ENCODE peak calls at places on chromosomes 11 and 22, in seven cellular contexts. One of them, this sample, is unnamed.

GRCh38 chr11:92329644-92330043 is 105.0 kb downstream of the FAT3 start:
- DNase-seq in AG04450: no peak
- DNase-seq in progenitor cell of endocrine pancreas: no peak
- DNase-seq in psoas muscle: no peak
- DNase-seq in brain microvascular endothelial cell: peak
- DNase-seq in BJ: no peak
- DNase-seq in left ventricle myocardium inferior: no peak
- DNase-seq in this sample: no peak

GRCh38 chr22:38051900-38052862 is 5.0 kb upstream of the PICK1 start:
- DNase-seq in left ventricle myocardium inferior: peak
- DNase-seq in BJ: no peak
- DNase-seq in AG04450: peak
- DNase-seq in psoas muscle: peak
- DNase-seq in brain microvascular endothelial cell: peak
- DNase-seq in progenitor cell of endocrine pancreas: peak
- DNase-seq in this sample: peak

GRCh38 chr11:6321961-6322362 is 1.7 kb upstream of the CAVIN3 start:
- DNase-seq in AG04450: no peak
- DNase-seq in left ventricle myocardium inferior: no peak
- DNase-seq in progenitor cell of endocrine pancreas: no peak
- DNase-seq in psoas muscle: no peak
- DNase-seq in BJ: peak
- DNase-seq in brain microvascular endothelial cell: peak
- DNase-seq in this sample: no peak

GRCh38 chr11:71930556-71931244 is 1.9 kb downstream of the RNF121 start:
- DNase-seq in progenitor cell of endocrine pancreas: no peak
- DNase-seq in AG04450: no peak
- DNase-seq in BJ: no peak
- DNase-seq in brain microvascular endothelial cell: no peak
- DNase-seq in left ventricle myocardium inferior: no peak
- DNase-seq in psoas muscle: no peak
- DNase-seq in this sample: no peak

GRCh38 chr11:47280860-47281259 is 10.9 kb downstream of the MADD start:
- DNase-seq in AG04450: no peak
- DNase-seq in BJ: no peak
- DNase-seq in left ventricle myocardium inferior: no peak
- DNase-seq in progenitor cell of endocrine pancreas: no peak
- DNase-seq in psoas muscle: no peak
- DNase-seq in brain microvascular endothelial cell: no peak
- DNase-seq in this sample: no peak

GRCh38 chr11:2573240-2574042 is 126.4 kb downstream of the KCNQ1OT1 start:
- DNase-seq in AG04450: no peak
- DNase-seq in psoas muscle: peak
- DNase-seq in BJ: no peak
- DNase-seq in left ventricle myocardium inferior: no peak
- DNase-seq in brain microvascular endothelial cell: no peak
- DNase-seq in progenitor cell of endocrine pancreas: no peak
- DNase-seq in this sample: no peak

GRCh38 chr22:36797988-36798670 is 18.7 kb downstream of the PVALB start:
- DNase-seq in psoas muscle: no peak
- DNase-seq in AG04450: no peak
- DNase-seq in BJ: no peak
- DNase-seq in brain microvascular endothelial cell: no peak
- DNase-seq in progenitor cell of endocrine pancreas: no peak
- DNase-seq in left ventricle myocardium inferior: no peak
- DNase-seq in this sample: no peak

GRCh38 chr11:104328514-104328912 is 164.6 kb upstream of the PDGFD start:
- DNase-seq in progenitor cell of endocrine pancreas: no peak
- DNase-seq in AG04450: no peak
- DNase-seq in brain microvascular endothelial cell: no peak
- DNase-seq in psoas muscle: no peak
- DNase-seq in left ventricle myocardium inferior: no peak
- DNase-seq in BJ: no peak
- DNase-seq in this sample: no peak

GRCh38 chr22:23121026-23121823 is 20.6 kb downstream of the RSPH14 start:
- DNase-seq in brain microvascular endothelial cell: no peak
- DNase-seq in progenitor cell of endocrine pancreas: no peak
- DNase-seq in AG04450: no peak
- DNase-seq in BJ: no peak
- DNase-seq in left ventricle myocardium inferior: no peak
- DNase-seq in psoas muscle: peak
- DNase-seq in this sample: no peak

GRCh38 chr22:50699001-50699753 is 26.6 kb downstream of the SHANK3 start:
- DNase-seq in psoas muscle: peak
- DNase-seq in AG04450: no peak
- DNase-seq in BJ: no peak
- DNase-seq in brain microvascular endothelial cell: no peak
- DNase-seq in left ventricle myocardium inferior: peak
- DNase-seq in progenitor cell of endocrine pancreas: no peak
- DNase-seq in this sample: no peak

GRCh38 chr22:36912694-36913430 is 566 bp upstream of the CSF2RB start:
- DNase-seq in brain microvascular endothelial cell: no peak
- DNase-seq in AG04450: no peak
- DNase-seq in left ventricle myocardium inferior: no peak
- DNase-seq in psoas muscle: no peak
- DNase-seq in BJ: no peak
- DNase-seq in progenitor cell of endocrine pancreas: no peak
- DNase-seq in this sample: no peak

GRCh38 chr11:2218234-2218633 is 46.6 kb upstream of the TH start:
- DNase-seq in brain microvascular endothelial cell: no peak
- DNase-seq in psoas muscle: no peak
- DNase-seq in progenitor cell of endocrine pancreas: no peak
- DNase-seq in left ventricle myocardium inferior: no peak
- DNase-seq in BJ: no peak
- DNase-seq in AG04450: no peak
- DNase-seq in this sample: no peak

GRCh38 chr11:42766191-42766590 is 545.6 kb upstream of the API5 start:
- DNase-seq in brain microvascular endothelial cell: no peak
- DNase-seq in psoas muscle: no peak
- DNase-seq in AG04450: no peak
- DNase-seq in BJ: no peak
- DNase-seq in progenitor cell of endocrine pancreas: no peak
- DNase-seq in left ventricle myocardium inferior: no peak
- DNase-seq in this sample: no peak

GRCh38 chr22:40289991-40290459 is 56.3 kb upstream of the ADSL start:
- DNase-seq in psoas muscle: no peak
- DNase-seq in progenitor cell of endocrine pancreas: no peak
- DNase-seq in brain microvascular endothelial cell: peak
- DNase-seq in BJ: no peak
- DNase-seq in left ventricle myocardium inferior: no peak
- DNase-seq in AG04450: no peak
- DNase-seq in this sample: no peak

GRCh38 chr22:29156507-29156906 is 49.2 kb upstream of the EMID1 start:
- DNase-seq in AG04450: no peak
- DNase-seq in progenitor cell of endocrine pancreas: no peak
- DNase-seq in psoas muscle: no peak
- DNase-seq in left ventricle myocardium inferior: no peak
- DNase-seq in BJ: no peak
- DNase-seq in brain microvascular endothelial cell: no peak
- DNase-seq in this sample: no peak

GRCh38 chr11:106463796-106464201 is 386.3 kb downstream of the AASDHPPT start:
- DNase-seq in progenitor cell of endocrine pancreas: no peak
- DNase-seq in psoas muscle: no peak
- DNase-seq in brain microvascular endothelial cell: peak
- DNase-seq in left ventricle myocardium inferior: no peak
- DNase-seq in BJ: no peak
- DNase-seq in AG04450: no peak
- DNase-seq in this sample: no peak

GRCh38 chr22:28247114-28247513 is 328.1 kb upstream of the PITPNB start:
- DNase-seq in progenitor cell of endocrine pancreas: no peak
- DNase-seq in left ventricle myocardium inferior: no peak
- DNase-seq in brain microvascular endothelial cell: no peak
- DNase-seq in AG04450: no peak
- DNase-seq in BJ: no peak
- DNase-seq in psoas muscle: no peak
- DNase-seq in this sample: no peak

GRCh38 chr22:30889996-30890480 is 78.5 kb downstream of the MORC2 start:
- DNase-seq in progenitor cell of endocrine pancreas: no peak
- DNase-seq in brain microvascular endothelial cell: no peak
- DNase-seq in BJ: no peak
- DNase-seq in left ventricle myocardium inferior: peak
- DNase-seq in AG04450: no peak
- DNase-seq in psoas muscle: no peak
- DNase-seq in this sample: peak

GRCh38 chr11:63876616-63877015 is 37.7 kb downstream of the MARK2 start:
- DNase-seq in AG04450: no peak
- DNase-seq in left ventricle myocardium inferior: no peak
- DNase-seq in psoas muscle: no peak
- DNase-seq in BJ: no peak
- DNase-seq in brain microvascular endothelial cell: no peak
- DNase-seq in progenitor cell of endocrine pancreas: no peak
- DNase-seq in this sample: no peak

DNA sequence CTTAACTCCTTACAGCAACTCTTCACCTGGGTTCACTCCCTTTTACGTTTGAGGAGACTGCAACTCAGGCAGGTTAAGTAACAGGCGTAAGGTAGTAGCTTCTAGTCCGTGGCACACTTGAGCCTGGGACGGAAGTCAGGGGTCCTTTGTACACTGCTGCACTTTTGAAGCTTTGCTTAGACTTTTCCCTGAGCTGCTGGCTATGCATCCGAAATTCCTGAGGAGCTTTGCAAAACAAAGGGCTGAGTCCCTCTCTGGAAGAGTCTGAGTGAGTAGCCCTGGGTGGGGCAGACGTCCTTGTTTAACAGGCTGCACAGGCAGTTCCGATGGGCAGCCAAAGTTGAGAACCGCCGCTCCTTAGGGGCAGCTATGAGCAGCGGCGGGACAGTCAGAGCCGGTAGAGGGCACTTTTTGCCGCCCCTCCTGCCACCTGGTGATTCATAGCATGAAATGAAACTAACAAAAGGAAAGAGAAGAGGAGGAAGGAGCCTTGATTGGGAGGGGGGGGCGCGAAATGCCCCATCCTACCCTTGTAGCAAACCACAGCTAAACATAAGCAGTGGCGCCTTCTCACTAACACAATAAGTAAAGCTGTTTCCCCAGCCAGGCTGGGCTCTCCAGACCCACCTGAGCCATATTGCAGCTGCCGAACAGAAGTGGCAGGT is 1.4 kb downstream of the TMEM109 start:
- DNase-seq in BJ: no peak
- DNase-seq in brain microvascular endothelial cell: peak
- DNase-seq in progenitor cell of endocrine pancreas: no peak
- DNase-seq in psoas muscle: peak
- DNase-seq in AG04450: no peak
- DNase-seq in left ventricle myocardium inferior: peak
- DNase-seq in this sample: no peak
- TF ChIP-seq CTCF in BJ: peak
- TF ChIP-seq CTCF in brain microvascular endothelial cell: peak
- TF ChIP-seq CTCF in progenitor cell of endocrine pancreas: peak
- TF ChIP-seq CTCF in psoas muscle: peak
- TF ChIP-seq CTCF in AG04450: peak
- TF ChIP-seq CTCF in left ventricle myocardium inferior: peak
- TF ChIP-seq CTCF in this sample: peak

GRCh38 chr22:34324763-34325162 is 404.5 kb upstream of the LARGE1 start:
- DNase-seq in psoas muscle: no peak
- DNase-seq in BJ: no peak
- DNase-seq in progenitor cell of endocrine pancreas: no peak
- DNase-seq in AG04450: no peak
- DNase-seq in brain microvascular endothelial cell: no peak
- DNase-seq in left ventricle myocardium inferior: peak
- DNase-seq in this sample: no peak
- TF ChIP-seq CTCF in psoas muscle: no peak
- TF ChIP-seq CTCF in BJ: no peak
- TF ChIP-seq CTCF in progenitor cell of endocrine pancreas: no peak
- TF ChIP-seq CTCF in AG04450: no peak
- TF ChIP-seq CTCF in brain microvascular endothelial cell: no peak
- TF ChIP-seq CTCF in left ventricle myocardium inferior: no peak
- TF ChIP-seq CTCF in this sample: no peak

GRCh38 chr22:35349704-35350538 is 31.0 kb upstream of the HMOX1 start:
- DNase-seq in left ventricle myocardium inferior: no peak
- DNase-seq in BJ: no peak
- DNase-seq in progenitor cell of endocrine pancreas: no peak
- DNase-seq in psoas muscle: no peak
- DNase-seq in brain microvascular endothelial cell: no peak
- DNase-seq in AG04450: no peak
- DNase-seq in this sample: no peak

GRCh38 chr22:35348703-35349102 is 32.2 kb upstream of the HMOX1 start:
- DNase-seq in progenitor cell of endocrine pancreas: no peak
- DNase-seq in psoas muscle: no peak
- DNase-seq in left ventricle myocardium inferior: no peak
- DNase-seq in BJ: no peak
- DNase-seq in brain microvascular endothelial cell: no peak
- DNase-seq in AG04450: no peak
- DNase-seq in this sample: no peak

GRCh38 chr22:35352214-35353111 is 28.4 kb upstream of the HMOX1 start:
- DNase-seq in AG04450: no peak
- DNase-seq in brain microvascular endothelial cell: no peak
- DNase-seq in BJ: no peak
- DNase-seq in left ventricle myocardium inferior: peak
- DNase-seq in psoas muscle: peak
- DNase-seq in progenitor cell of endocrine pancreas: no peak
- DNase-seq in this sample: no peak

GRCh38 chr22:35349368-35349703 is 31.6 kb upstream of the HMOX1 start:
- DNase-seq in BJ: no peak
- DNase-seq in progenitor cell of endocrine pancreas: no peak
- DNase-seq in AG04450: no peak
- DNase-seq in brain microvascular endothelial cell: no peak
- DNase-seq in psoas muscle: no peak
- DNase-seq in left ventricle myocardium inferior: no peak
- DNase-seq in this sample: no peak

GRCh38 chr22:35350539-35351503 is 30.1 kb upstream of the HMOX1 start:
- DNase-seq in left ventricle myocardium inferior: peak
- DNase-seq in AG04450: peak
- DNase-seq in progenitor cell of endocrine pancreas: peak
- DNase-seq in brain microvascular endothelial cell: peak
- DNase-seq in psoas muscle: peak
- DNase-seq in BJ: peak
- DNase-seq in this sample: peak
- TF ChIP-seq CTCF in left ventricle myocardium inferior: peak
- TF ChIP-seq CTCF in AG04450: peak
- TF ChIP-seq CTCF in progenitor cell of endocrine pancreas: peak
- TF ChIP-seq CTCF in brain microvascular endothelial cell: peak
- TF ChIP-seq CTCF in psoas muscle: peak
- TF ChIP-seq CTCF in BJ: peak
- TF ChIP-seq CTCF in this sample: peak

GRCh38 chr11:69968407-69969347 is 109.4 kb upstream of the ANO1 start:
- DNase-seq in left ventricle myocardium inferior: peak
- DNase-seq in AG04450: no peak
- DNase-seq in progenitor cell of endocrine pancreas: no peak
- DNase-seq in BJ: no peak
- DNase-seq in psoas muscle: no peak
- DNase-seq in brain microvascular endothelial cell: no peak
- DNase-seq in this sample: no peak

GRCh38 chr11:69965821-69966582 is 112.1 kb upstream of the ANO1 start:
- DNase-seq in progenitor cell of endocrine pancreas: peak
- DNase-seq in BJ: no peak
- DNase-seq in left ventricle myocardium inferior: no peak
- DNase-seq in brain microvascular endothelial cell: no peak
- DNase-seq in AG04450: no peak
- DNase-seq in psoas muscle: no peak
- DNase-seq in this sample: no peak

GRCh38 chr11:69966910-69967309 is 111.2 kb upstream of the ANO1 start:
- DNase-seq in psoas muscle: no peak
- DNase-seq in left ventricle myocardium inferior: no peak
- DNase-seq in brain microvascular endothelial cell: no peak
- DNase-seq in BJ: no peak
- DNase-seq in AG04450: no peak
- DNase-seq in progenitor cell of endocrine pancreas: no peak
- DNase-seq in this sample: no peak

GRCh38 chr11:69967484-69967883 is 110.6 kb upstream of the ANO1 start:
- DNase-seq in psoas muscle: no peak
- DNase-seq in BJ: no peak
- DNase-seq in brain microvascular endothelial cell: no peak
- DNase-seq in AG04450: no peak
- DNase-seq in progenitor cell of endocrine pancreas: no peak
- DNase-seq in left ventricle myocardium inferior: no peak
- DNase-seq in this sample: no peak

GRCh38 chr11:69966583-69966835 is 111.6 kb upstream of the ANO1 start:
- DNase-seq in psoas muscle: no peak
- DNase-seq in progenitor cell of endocrine pancreas: no peak
- DNase-seq in left ventricle myocardium inferior: no peak
- DNase-seq in AG04450: no peak
- DNase-seq in BJ: no peak
- DNase-seq in brain microvascular endothelial cell: no peak
- DNase-seq in this sample: no peak
- TF ChIP-seq CTCF in psoas muscle: no peak
- TF ChIP-seq CTCF in progenitor cell of endocrine pancreas: no peak
- TF ChIP-seq CTCF in left ventricle myocardium inferior: no peak
- TF ChIP-seq CTCF in AG04450: no peak
- TF ChIP-seq CTCF in BJ: no peak
- TF ChIP-seq CTCF in brain microvascular endothelial cell: no peak
- TF ChIP-seq CTCF in this sample: no peak